ENCODE peak calls at places on chromosomes 2 and 18, in five cellular contexts. F is kidney, B is activated T-cell treated with anti-CD3 and anti-CD28 coated beads for 1 hour, T is AG08396, Z is T follicular helper cell. C is an unnamed sample.
A peak's percentile ranks its signal among the peaks of the same experiment; 100 is the strongest.

GRCh38 chr2:18889565-18890332 is 300.4 kb upstream of the NT5C1B start:
- DNase-seq in F (no peak), B (no peak), T (peak; percentile 16), Z (no peak), C (no peak)

GRCh38 chr18:37452015-37452414 is 113.6 kb downstream of the CELF4 start:
- DNase-seq in F (no peak), B (no peak), T (no peak), Z (no peak), C (no peak)

GRCh38 chr2:166373951-166374350 is 1.8 kb downstream of the SCN9A start:
- DNase-seq in F (no peak), B (no peak), T (peak; percentile 46), Z (no peak), C (peak; percentile 56)

GRCh38 chr2:241860184-241861078 is 1.7 kb upstream of the PDCD1 start:
- DNase-seq in F (peak; percentile 72), B (no peak), T (no peak), Z (no peak), C (no peak)

GRCh38 chr2:134788417-134788816 is 50.0 kb upstream of the ACMSD start:
- DNase-seq in F (no peak), B (no peak), T (no peak), Z (no peak), C (no peak)

GRCh38 chr2:172834881-172835280 is 99.2 kb downstream of the RAPGEF4 start:
- DNase-seq in F (no peak), B (no peak), T (no peak), Z (no peak), C (no peak)

GRCh38 chr2:232372231-232373208 is 6.0 kb upstream of the ALPP start:
- DNase-seq in F (no peak), B (no peak), T (peak; percentile 64), Z (no peak), C (no peak)

GRCh38 chr18:9730786-9731185 is 22.7 kb downstream of the RAB31 start:
- DNase-seq in F (no peak), B (no peak), T (no peak), Z (no peak), C (no peak)

GRCh38 chr2:100160396-100160795 is 18.0 kb upstream of the AFF3 start:
- DNase-seq in F (no peak), B (no peak), T (no peak), Z (no peak), C (no peak)

GRCh38 chr2:173982918-173983317 is 17.7 kb upstream of the SP3 start:
- DNase-seq in F (no peak), B (no peak), T (no peak), Z (no peak), C (no peak)

GRCh38 chr2:18077724-18078123 is 199.3 kb downstream of the KCNS3 start:
- DNase-seq in F (no peak), B (no peak), T (no peak), Z (no peak), C (no peak)

GRCh38 chr18:10259934-10260333 is 194.5 kb upstream of the APCDD1 start:
- DNase-seq in F (no peak), B (no peak), T (no peak), Z (no peak), C (no peak)

GRCh38 chr18:72543362-72544055 is 633 bp downstream of the CBLN2 start:
- DNase-seq in F (no peak), B (no peak), T (peak; percentile 8), Z (no peak), C (no peak)

GRCh38 chr2:239143858-239144712 is 256.7 kb downstream of the HDAC4 start:
- DNase-seq in F (no peak), B (peak; percentile 7), T (peak; percentile 76), Z (no peak), C (no peak)

GRCh38 chr2:101204400-101205095 is 48.1 kb upstream of the CNOT11 start:
- DNase-seq in F (no peak), B (no peak), T (no peak), Z (no peak), C (no peak)

GRCh38 chr2:202965810-202966454 is 48.7 kb upstream of the NBEAL1 start:
- DNase-seq in F (no peak), B (no peak), T (peak; percentile 11), Z (no peak), C (no peak)

GRCh38 chr2:29113891-29114321 is 1.3 kb upstream of the CLIP4 start:
- DNase-seq in F (no peak), B (no peak), T (peak; percentile 48), Z (no peak), C (no peak)

GRCh38 chr2:20484034-20484617 is 37.3 kb downstream of the RHOB start:
- DNase-seq in F (no peak), B (no peak), T (no peak), Z (no peak), C (no peak)

GRCh38 chr2:119311831-119312230 is 54.8 kb downstream of the C2orf76 start:
- DNase-seq in F (no peak), B (no peak), T (no peak), Z (no peak), C (no peak)

GRCh38 chr2:188937228-188938220 is 36.6 kb upstream of the COL3A1 start:
- DNase-seq in F (no peak), B (no peak), T (peak; percentile 15), Z (no peak), C (no peak)

GRCh38 chr18:23888880-23889279 is 125.7 kb upstream of the TTC39C start:
- DNase-seq in F (no peak), B (no peak), T (no peak), Z (no peak), C (no peak)

GRCh38 chr2:237955640-237956401 is 11.0 kb upstream of the UBE2F start:
- DNase-seq in F (no peak), B (no peak), T (peak; percentile 52), Z (no peak), C (no peak)

GRCh38 chr2:171505374-171505773 is 16.9 kb upstream of the CYBRD1 start:
- DNase-seq in F (no peak), B (no peak), T (no peak), Z (no peak), C (no peak)

GRCh38 chr2:180334514-180334913 is 327.4 kb upstream of the CWC22 start:
- DNase-seq in F (no peak), B (no peak), T (no peak), Z (no peak), C (no peak)

GRCh38 chr2:178700922-178701342 is 106.3 kb downstream of the TTN start:
- DNase-seq in F (no peak), B (no peak), T (peak; percentile 21), Z (no peak), C (no peak)